ENCODE peak calls at places on chromosomes 12 and 14, in nine cellular contexts. One of them, this sample, is unnamed.

GRCh38 chr14:63773504-63773903 is 45.6 kb upstream of the SGPP1 start:
- DNase-seq in vagina: no peak
- DNase-seq in transverse colon: no peak
- DNase-seq in breast epithelium: no peak
- DNase-seq in endothelial cell of umbilical vein: no peak
- DNase-seq in sigmoid colon: no peak
- DNase-seq in spleen: no peak
- DNase-seq in GM12891: no peak
- DNase-seq in stomach: no peak
- DNase-seq in this sample: peak; percentile 14

GRCh38 chr14:24975393-24975792 is 74.6 kb downstream of the STXBP6 start:
- DNase-seq in vagina: no peak
- DNase-seq in transverse colon: no peak
- DNase-seq in breast epithelium: no peak
- DNase-seq in endothelial cell of umbilical vein: no peak
- DNase-seq in sigmoid colon: no peak
- DNase-seq in spleen: no peak
- DNase-seq in GM12891: no peak
- DNase-seq in stomach: no peak
- DNase-seq in this sample: no peak

GRCh38 chr12:68279227-68280054 is 26.0 kb upstream of the IL22 start:
- DNase-seq in vagina: no peak
- DNase-seq in transverse colon: no peak
- DNase-seq in breast epithelium: no peak
- DNase-seq in endothelial cell of umbilical vein: peak; percentile 70
- DNase-seq in sigmoid colon: no peak
- DNase-seq in spleen: no peak
- DNase-seq in GM12891: no peak
- DNase-seq in stomach: no peak
- DNase-seq in this sample: no peak

GRCh38 chr14:104359969-104360442 is 219.6 kb upstream of the C14orf180 start:
- DNase-seq in vagina: no peak
- DNase-seq in transverse colon: no peak
- DNase-seq in breast epithelium: peak; percentile 40
- DNase-seq in endothelial cell of umbilical vein: no peak
- DNase-seq in sigmoid colon: peak; percentile 52
- DNase-seq in spleen: peak; percentile 70
- DNase-seq in GM12891: no peak
- DNase-seq in stomach: no peak
- DNase-seq in this sample: no peak

GRCh38 chr14:82778008-82778407 is 1244.4 kb upstream of the SEL1L start:
- DNase-seq in vagina: no peak
- DNase-seq in transverse colon: no peak
- DNase-seq in breast epithelium: no peak
- DNase-seq in endothelial cell of umbilical vein: no peak
- DNase-seq in sigmoid colon: no peak
- DNase-seq in spleen: no peak
- DNase-seq in GM12891: no peak
- DNase-seq in stomach: no peak
- DNase-seq in this sample: no peak

GRCh38 chr12:120055231-120055630 is 61.3 kb downstream of the RAB35 start:
- DNase-seq in vagina: no peak
- DNase-seq in transverse colon: no peak
- DNase-seq in breast epithelium: no peak
- DNase-seq in endothelial cell of umbilical vein: no peak
- DNase-seq in sigmoid colon: no peak
- DNase-seq in spleen: no peak
- DNase-seq in GM12891: no peak
- DNase-seq in stomach: no peak
- DNase-seq in this sample: no peak

GRCh38 chr12:30795410-30795659 is 40.6 kb upstream of the CAPRIN2 start:
- DNase-seq in vagina: no peak
- DNase-seq in transverse colon: no peak
- DNase-seq in breast epithelium: no peak
- DNase-seq in endothelial cell of umbilical vein: no peak
- DNase-seq in sigmoid colon: no peak
- DNase-seq in spleen: no peak
- DNase-seq in GM12891: no peak
- DNase-seq in stomach: no peak
- DNase-seq in this sample: no peak

GRCh38 chr12:12399906-12400305 is 43.0 kb downstream of the BORCS5 start:
- DNase-seq in vagina: no peak
- DNase-seq in transverse colon: no peak
- DNase-seq in breast epithelium: no peak
- DNase-seq in endothelial cell of umbilical vein: no peak
- DNase-seq in sigmoid colon: no peak
- DNase-seq in spleen: no peak
- DNase-seq in GM12891: no peak
- DNase-seq in stomach: no peak
- DNase-seq in this sample: no peak

GRCh38 chr14:21109377-21110260 is 8.8 kb downstream of the TMEM253 start:
- DNase-seq in vagina: no peak
- DNase-seq in transverse colon: no peak
- DNase-seq in breast epithelium: no peak
- DNase-seq in endothelial cell of umbilical vein: no peak
- DNase-seq in sigmoid colon: no peak
- DNase-seq in spleen: no peak
- DNase-seq in GM12891: no peak
- DNase-seq in stomach: no peak
- DNase-seq in this sample: no peak

GRCh38 chr12:111405856-111406473 is at the start of gene SH2B3:
- DNase-seq in vagina: no peak
- DNase-seq in transverse colon: no peak
- DNase-seq in breast epithelium: no peak
- DNase-seq in endothelial cell of umbilical vein: no peak
- DNase-seq in sigmoid colon: no peak
- DNase-seq in spleen: no peak
- DNase-seq in GM12891: no peak
- DNase-seq in stomach: no peak
- DNase-seq in this sample: no peak

GRCh38 chr12:129825316-129825715 is 78.5 kb downstream of the TMEM132D start:
- DNase-seq in vagina: no peak
- DNase-seq in transverse colon: no peak
- DNase-seq in breast epithelium: no peak
- DNase-seq in endothelial cell of umbilical vein: no peak
- DNase-seq in sigmoid colon: no peak
- DNase-seq in spleen: no peak
- DNase-seq in GM12891: no peak
- DNase-seq in stomach: no peak
- DNase-seq in this sample: no peak

GRCh38 chr14:72237722-72238666 is 305.8 kb downstream of the RGS6 start:
- DNase-seq in vagina: no peak
- DNase-seq in transverse colon: no peak
- DNase-seq in breast epithelium: no peak
- DNase-seq in endothelial cell of umbilical vein: no peak
- DNase-seq in sigmoid colon: no peak
- DNase-seq in spleen: no peak
- DNase-seq in GM12891: no peak
- DNase-seq in stomach: no peak
- DNase-seq in this sample: no peak

GRCh38 chr12:112252184-112252583 is 126.8 kb downstream of the TRAFD1 start:
- DNase-seq in vagina: no peak
- DNase-seq in transverse colon: no peak
- DNase-seq in breast epithelium: no peak
- DNase-seq in endothelial cell of umbilical vein: no peak
- DNase-seq in sigmoid colon: no peak
- DNase-seq in spleen: no peak
- DNase-seq in GM12891: no peak
- DNase-seq in stomach: peak; percentile 61
- DNase-seq in this sample: peak; percentile 24

GRCh38 chr14:51593397-51593796 is 58.3 kb upstream of the FRMD6 start:
- DNase-seq in vagina: no peak
- DNase-seq in transverse colon: no peak
- DNase-seq in breast epithelium: no peak
- DNase-seq in endothelial cell of umbilical vein: no peak
- DNase-seq in sigmoid colon: no peak
- DNase-seq in spleen: no peak
- DNase-seq in GM12891: no peak
- DNase-seq in stomach: no peak
- DNase-seq in this sample: no peak

GRCh38 chr14:86654558-86655184 is 1124.7 kb downstream of the FLRT2 start:
- DNase-seq in vagina: no peak
- DNase-seq in transverse colon: peak; percentile 35
- DNase-seq in breast epithelium: no peak
- DNase-seq in endothelial cell of umbilical vein: no peak
- DNase-seq in sigmoid colon: no peak
- DNase-seq in spleen: no peak
- DNase-seq in GM12891: no peak
- DNase-seq in stomach: peak; percentile 80
- DNase-seq in this sample: no peak

DNA sequence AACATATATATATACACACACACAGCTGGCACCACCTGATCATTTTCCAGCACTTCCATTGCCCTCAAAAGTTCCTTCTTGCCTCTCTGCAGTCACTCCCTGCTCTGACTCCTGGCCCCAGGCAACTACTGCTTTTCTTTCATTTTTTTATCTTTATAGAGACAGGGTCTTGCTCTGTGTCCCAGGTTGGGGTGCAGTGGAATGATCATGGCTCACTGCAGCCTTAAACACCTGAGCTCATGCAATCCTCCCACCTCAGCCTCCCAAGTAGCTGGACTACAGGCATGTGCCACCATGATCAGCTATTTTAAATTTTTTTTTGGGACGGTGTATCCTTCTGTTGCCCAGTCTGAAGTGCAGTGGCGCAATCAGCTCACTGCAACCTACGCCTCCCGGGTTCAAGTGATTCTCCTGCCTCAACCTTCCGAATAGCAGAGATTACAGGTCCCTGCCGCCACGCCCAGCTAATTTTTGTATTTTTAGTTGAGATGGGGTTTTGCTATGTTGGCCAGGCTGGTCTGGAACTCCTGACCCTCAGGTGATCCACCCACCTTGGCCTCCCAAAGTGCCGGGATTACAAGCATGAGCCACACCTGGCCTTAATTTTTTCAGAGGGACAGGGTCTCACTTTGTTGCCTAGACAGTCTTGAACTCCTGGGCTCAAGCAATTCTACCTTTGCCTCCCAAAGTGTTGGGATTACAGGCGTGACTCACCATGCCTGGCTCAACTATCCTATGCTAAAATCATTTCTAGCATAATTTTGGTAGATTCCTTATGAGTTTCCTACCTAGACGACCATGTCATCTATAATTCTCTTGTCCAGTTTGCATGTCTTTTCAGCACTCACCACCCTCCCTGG is 7.8 kb downstream of the HSP90AA1 start:
- DNase-seq in vagina: no peak
- DNase-seq in transverse colon: no peak
- DNase-seq in breast epithelium: no peak
- DNase-seq in endothelial cell of umbilical vein: no peak
- DNase-seq in sigmoid colon: no peak
- DNase-seq in spleen: no peak
- DNase-seq in GM12891: no peak
- DNase-seq in stomach: no peak
- DNase-seq in this sample: no peak
- TF ChIP-seq POLR2AphosphoS5 in vagina: no peak
- TF ChIP-seq POLR2AphosphoS5 in transverse colon: no peak
- TF ChIP-seq POLR2AphosphoS5 in breast epithelium: no peak
- TF ChIP-seq POLR2AphosphoS5 in endothelial cell of umbilical vein: no peak
- TF ChIP-seq POLR2AphosphoS5 in sigmoid colon: no peak
- TF ChIP-seq POLR2AphosphoS5 in spleen: no peak
- TF ChIP-seq POLR2AphosphoS5 in GM12891: peak; percentile 62
- TF ChIP-seq POLR2AphosphoS5 in stomach: no peak
- TF ChIP-seq POLR2AphosphoS5 in this sample: no peak

GRCh38 chr14:81440041-81440440 is 39.9 kb upstream of the STON2 start:
- DNase-seq in vagina: no peak
- DNase-seq in transverse colon: no peak
- DNase-seq in breast epithelium: no peak
- DNase-seq in endothelial cell of umbilical vein: no peak
- DNase-seq in sigmoid colon: no peak
- DNase-seq in spleen: no peak
- DNase-seq in GM12891: no peak
- DNase-seq in stomach: no peak
- DNase-seq in this sample: no peak
- TF ChIP-seq POLR2AphosphoS5 in vagina: no peak
- TF ChIP-seq POLR2AphosphoS5 in transverse colon: no peak
- TF ChIP-seq POLR2AphosphoS5 in breast epithelium: no peak
- TF ChIP-seq POLR2AphosphoS5 in endothelial cell of umbilical vein: no peak
- TF ChIP-seq POLR2AphosphoS5 in sigmoid colon: no peak
- TF ChIP-seq POLR2AphosphoS5 in spleen: no peak
- TF ChIP-seq POLR2AphosphoS5 in GM12891: no peak
- TF ChIP-seq POLR2AphosphoS5 in stomach: no peak
- TF ChIP-seq POLR2AphosphoS5 in this sample: no peak

DNA sequence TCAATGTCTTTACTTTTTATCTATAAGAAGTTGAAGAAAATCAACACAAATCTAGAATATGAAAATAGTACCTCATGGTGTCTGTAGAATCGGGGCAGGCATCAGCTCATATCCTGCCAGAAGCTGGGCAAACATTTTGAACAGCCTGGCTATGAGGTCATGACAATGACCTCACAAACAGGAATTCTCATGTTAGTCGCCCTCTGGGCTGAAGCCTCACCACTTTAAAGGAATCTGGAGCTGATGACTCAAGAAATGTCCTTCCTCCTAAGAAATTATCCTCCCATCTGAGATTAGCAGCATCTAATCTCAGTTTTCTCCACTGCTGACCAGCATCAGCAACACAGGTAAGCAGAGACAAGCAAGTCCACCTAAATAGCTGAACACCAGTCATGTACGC is 27.1 kb downstream of the CLIP1 start:
- DNase-seq in vagina: no peak
- DNase-seq in transverse colon: no peak
- DNase-seq in breast epithelium: no peak
- DNase-seq in endothelial cell of umbilical vein: peak; percentile 61
- DNase-seq in sigmoid colon: no peak
- DNase-seq in spleen: no peak
- DNase-seq in GM12891: no peak
- DNase-seq in stomach: no peak
- DNase-seq in this sample: no peak
- TF ChIP-seq POLR2AphosphoS5 in vagina: no peak
- TF ChIP-seq POLR2AphosphoS5 in transverse colon: no peak
- TF ChIP-seq POLR2AphosphoS5 in breast epithelium: no peak
- TF ChIP-seq POLR2AphosphoS5 in endothelial cell of umbilical vein: no peak
- TF ChIP-seq POLR2AphosphoS5 in sigmoid colon: no peak
- TF ChIP-seq POLR2AphosphoS5 in spleen: no peak
- TF ChIP-seq POLR2AphosphoS5 in GM12891: no peak
- TF ChIP-seq POLR2AphosphoS5 in stomach: no peak
- TF ChIP-seq POLR2AphosphoS5 in this sample: no peak

DNA sequence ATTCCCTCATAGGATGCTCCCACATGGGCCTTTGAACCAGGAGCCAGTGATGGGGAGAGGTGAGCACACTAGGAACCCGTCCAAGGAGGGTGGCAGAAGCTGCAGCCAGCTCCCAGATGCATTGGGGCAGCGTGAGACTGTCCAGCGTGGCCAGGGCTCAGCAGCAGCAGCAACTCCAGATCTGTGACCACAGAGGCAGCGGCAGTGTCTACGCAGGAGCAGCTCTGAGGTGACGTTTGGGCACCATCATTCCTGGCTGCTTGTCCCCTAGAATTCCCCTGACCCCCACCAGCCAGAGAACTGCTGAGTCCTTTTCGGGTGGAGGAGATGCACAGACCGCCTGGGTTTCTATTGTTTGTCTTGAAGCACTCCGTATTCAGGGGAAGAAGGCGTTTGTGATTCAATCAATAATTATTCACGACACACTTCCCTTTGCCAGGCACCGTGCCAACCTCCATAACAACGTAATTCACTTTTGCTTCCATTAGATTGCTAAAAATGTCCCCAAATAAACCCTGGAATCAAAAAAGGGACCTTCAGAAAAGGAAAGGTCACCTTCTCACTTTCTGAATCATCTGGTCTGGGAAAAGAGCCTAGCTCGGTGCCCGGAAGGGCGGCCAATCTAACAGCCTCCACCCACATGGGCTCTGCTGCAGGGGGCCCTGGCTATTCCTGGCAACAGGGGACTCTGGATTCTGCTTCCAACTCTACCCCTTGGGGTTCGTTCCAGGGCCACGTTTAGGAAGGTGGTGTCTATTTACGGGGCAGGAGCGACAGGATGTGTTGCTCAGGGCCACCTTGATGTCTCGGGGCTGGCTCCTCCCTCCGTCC is 11.4 kb upstream of the BDKRB2 start:
- DNase-seq in vagina: no peak
- DNase-seq in transverse colon: no peak
- DNase-seq in breast epithelium: no peak
- DNase-seq in endothelial cell of umbilical vein: peak; percentile 62
- DNase-seq in sigmoid colon: no peak
- DNase-seq in spleen: no peak
- DNase-seq in GM12891: no peak
- DNase-seq in stomach: no peak
- DNase-seq in this sample: no peak
- TF ChIP-seq POLR2AphosphoS5 in vagina: no peak
- TF ChIP-seq POLR2AphosphoS5 in transverse colon: no peak
- TF ChIP-seq POLR2AphosphoS5 in breast epithelium: no peak
- TF ChIP-seq POLR2AphosphoS5 in endothelial cell of umbilical vein: no peak
- TF ChIP-seq POLR2AphosphoS5 in sigmoid colon: no peak
- TF ChIP-seq POLR2AphosphoS5 in spleen: no peak
- TF ChIP-seq POLR2AphosphoS5 in GM12891: no peak
- TF ChIP-seq POLR2AphosphoS5 in stomach: no peak
- TF ChIP-seq POLR2AphosphoS5 in this sample: no peak

This sample was measured in prostate gland.